ENCODE peak calls at places on chromosome 17, in seven cellular contexts. T is HCT116, P is GM12878, U is K562, I is H1, O is SK-N-SH, Q is HepG2. D is an unnamed sample.

GRCh38 chr17:57284984-57285646 is 28.8 kb downstream of the MSI2 start:
- DNase-seq in T (no peak), P (peak), U (peak), I (no peak), O (no peak), Q (peak), D (no peak)

GRCh38 chr17:81599719-81600486 is 37.0 kb downstream of the NPLOC4 start:
- DNase-seq in T (no peak), P (no peak), U (no peak), I (no peak), O (no peak), Q (no peak), D (no peak)

GRCh38 chr17:13393841-13394710 is 207.7 kb downstream of the HS3ST3A1 start:
- DNase-seq in T (no peak), P (no peak), U (peak), I (no peak), O (no peak), Q (no peak), D (no peak)

GRCh38 chr17:33292184-33292980 is 713 bp downstream of the ASIC2 start:
- DNase-seq in T (no peak), P (no peak), U (peak), I (peak), O (peak), Q (no peak), D (no peak)

GRCh38 chr17:59345476-59345875 is 14.0 kb downstream of the YPEL2 start:
- DNase-seq in T (no peak), P (no peak), U (no peak), I (no peak), O (no peak), Q (no peak), D (no peak)

GRCh38 chr17:78369791-78370381 is 8.6 kb upstream of the PGS1 start:
- DNase-seq in T (no peak), P (no peak), U (no peak), I (no peak), O (peak), Q (no peak), D (no peak)

GRCh38 chr17:68863091-68863652 is 92.0 kb downstream of the ABCA8 start:
- DNase-seq in T (no peak), P (no peak), U (no peak), I (no peak), O (no peak), Q (no peak), D (no peak)

GRCh38 chr17:30296499-30297038 is 4.8 kb upstream of the BLMH start:
- DNase-seq in T (no peak), P (no peak), U (peak), I (no peak), O (no peak), Q (no peak), D (no peak)

GRCh38 chr17:80962356-80963329 is 29.0 kb upstream of the CHMP6 start:
- DNase-seq in T (no peak), P (no peak), U (no peak), I (no peak), O (no peak), Q (no peak), D (no peak)

GRCh38 chr17:56983380-56983779 is 5.4 kb downstream of the SCPEP1 start:
- DNase-seq in T (no peak), P (no peak), U (no peak), I (no peak), O (no peak), Q (no peak), D (no peak)

DNA sequence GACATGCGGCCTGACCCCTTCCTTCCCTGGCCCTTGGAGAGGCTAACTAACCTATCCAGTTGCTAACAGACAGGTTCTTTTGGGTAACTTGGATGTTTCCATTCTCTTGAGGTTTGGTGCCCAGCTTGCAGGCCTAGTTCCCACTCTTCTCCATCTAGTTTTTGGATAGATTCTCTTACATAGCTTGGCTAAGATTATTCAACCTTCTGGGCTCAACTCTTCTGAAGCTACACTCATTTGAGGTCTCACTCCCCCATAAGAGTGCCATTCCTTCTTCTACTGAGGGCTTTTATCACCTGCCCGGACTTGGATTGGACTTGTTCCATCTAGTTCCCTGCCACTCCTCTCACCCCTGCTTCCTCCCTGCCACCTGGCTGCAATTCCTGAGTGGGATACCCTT is 44.1 kb upstream of the MARCHF10 start:
- DNase-seq in T (no peak), P (no peak), U (no peak), I (no peak), O (no peak), Q (no peak), D (no peak)
- TF ChIP-seq JUND in T (no peak), P (no peak), U (no peak), I (no peak), O (no peak), Q (no peak), D (no peak)

GRCh38 chr17:50149425-50150353 is 788 bp downstream of the PPP1R9B start:
- DNase-seq in T (no peak), P (no peak), U (peak), I (no peak), O (peak), Q (no peak), D (peak)
- TF ChIP-seq JUND in T (no peak), P (no peak), U (no peak), I (no peak), O (no peak), Q (peak), D (no peak)

GRCh38 chr17:50861822-50862528 is 4.2 kb downstream of the TOB1 start:
- DNase-seq in T (no peak), P (no peak), U (no peak), I (no peak), O (no peak), Q (no peak), D (peak)
- TF ChIP-seq JUND in T (no peak), P (no peak), U (no peak), I (no peak), O (no peak), Q (no peak), D (peak)

DNA sequence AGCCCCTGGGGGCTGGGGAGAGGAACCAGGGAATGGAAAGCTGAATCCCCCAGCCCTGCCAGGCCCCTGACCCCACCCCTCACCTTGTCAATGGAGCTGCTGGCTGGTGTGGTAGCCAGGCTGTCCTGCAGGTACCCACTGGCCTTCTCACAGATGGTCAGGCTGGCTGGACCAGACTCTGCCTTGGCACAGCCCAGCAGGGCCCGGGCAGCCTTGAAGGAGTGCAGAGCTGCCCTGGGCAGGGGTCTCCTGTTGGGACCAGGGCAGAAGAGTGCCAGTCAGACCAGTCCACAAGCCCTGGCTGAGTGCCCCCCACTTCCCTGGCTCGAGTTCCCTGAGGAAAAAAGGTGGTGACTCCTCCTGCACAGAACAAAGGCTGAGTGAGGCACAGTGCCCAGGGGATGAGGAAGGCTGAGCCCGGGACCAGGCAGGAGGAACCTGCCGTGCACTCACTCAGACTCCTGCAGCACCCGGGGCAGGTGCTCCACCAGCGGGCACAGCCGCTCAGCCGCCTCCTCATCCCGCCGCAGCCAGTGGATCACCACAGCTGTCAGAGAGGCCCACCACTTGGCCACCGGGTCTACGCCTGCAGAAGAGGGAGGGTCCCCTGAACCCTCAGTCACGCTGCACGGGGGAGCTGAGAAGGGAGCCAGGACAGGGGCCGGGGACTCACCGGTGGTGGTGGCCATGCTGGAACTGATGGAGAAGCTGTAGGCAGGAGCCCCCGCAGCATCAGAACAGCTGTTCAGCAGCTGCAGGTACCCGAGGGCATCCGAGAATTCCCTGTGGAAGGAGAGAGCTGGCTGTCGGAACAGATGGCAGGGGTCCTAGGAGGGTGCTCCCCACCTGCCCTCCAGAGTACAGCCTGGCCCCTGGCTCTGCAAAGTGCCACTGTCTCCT is 22.4 kb downstream of the SREBF1 start:
- DNase-seq in T (no peak), P (no peak), U (no peak), I (no peak), O (no peak), Q (no peak), D (no peak)
- TF ChIP-seq JUND in T (no peak), P (no peak), U (no peak), I (no peak), O (no peak), Q (no peak), D (no peak)

D was measured in T47D.